ENCODE peak calls at places on chromosomes 11 and 22, in six cellular contexts. B, V, W, L, D and U are unnamed samples.

GRCh38 chr11:120682866-120683265 is 171.3 kb downstream of the GRIK4 start:
- DNase-seq in L (no peak), W (no peak), V (no peak), D (no peak), B (peak; percentile 82), U (no peak)

GRCh38 chr11:12279672-12280108 is 97.7 kb upstream of the PARVA start:
- DNase-seq in V (no peak), L (peak; percentile 17), B (no peak), D (no peak), W (no peak), U (no peak)

GRCh38 chr11:61896665-61897386 is 5.5 kb upstream of the FADS3 start:
- DNase-seq in B (no peak), L (no peak), V (no peak), D (no peak), W (no peak), U (no peak)

GRCh38 chr11:1832989-1833365 is 1.8 kb upstream of the SYT8 start:
- DNase-seq in L (peak; percentile 57), B (no peak), V (no peak), D (no peak), W (no peak), U (no peak)

GRCh38 chr11:77024745-77025144 is 9.5 kb upstream of the B3GNT6 start:
- DNase-seq in D (no peak), V (no peak), W (no peak), L (no peak), B (no peak), U (no peak)

GRCh38 chr11:65777821-65778361 is 2.9 kb downstream of the AP5B1 start:
- DNase-seq in D (no peak), L (no peak), W (no peak), B (no peak), V (no peak), U (no peak)

GRCh38 chr11:111335124-111335535 is 36.8 kb downstream of the POU2AF3 start:
- DNase-seq in W (no peak), L (no peak), B (no peak), V (no peak), D (no peak), U (no peak)

GRCh38 chr11:31870609-31871309 is 59.6 kb upstream of the PAX6 start:
- DNase-seq in W (peak; percentile 68), B (peak; percentile 33), D (peak; percentile 38), L (peak; percentile 92), V (peak; percentile 85), U (peak; percentile 49)

GRCh38 chr11:116696381-116696941 is 76.3 kb downstream of the BUD13 start:
- DNase-seq in D (peak; percentile 17), V (no peak), B (no peak), W (no peak), L (peak; percentile 94), U (no peak)

GRCh38 chr11:129248618-129249017 is 56.5 kb upstream of the ARHGAP32 start:
- DNase-seq in D (no peak), V (no peak), W (no peak), L (no peak), B (peak; percentile 80), U (peak; percentile 31)

GRCh38 chr11:45919276-45919675 is 1.6 kb upstream of the PEX16 start:
- DNase-seq in D (no peak), V (no peak), W (no peak), L (no peak), B (no peak), U (no peak)

GRCh38 chr22:20401376-20402020 is 7.5 kb downstream of the ZNF74 start:
- DNase-seq in D (no peak), V (no peak), B (no peak), L (no peak), W (no peak), U (no peak)

GRCh38 chr22:45602824-45603301 is 68.8 kb upstream of the ATXN10 start:
- DNase-seq in D (peak; percentile 76), W (no peak), L (peak; percentile 94), B (no peak), V (peak; percentile 37), U (peak; percentile 44)

GRCh38 chr11:35746356-35747153 is 84.0 kb downstream of the TRIM44 start:
- DNase-seq in W (no peak), B (peak; percentile 41), L (no peak), D (no peak), V (no peak), U (peak; percentile 7)

GRCh38 chr11:102843474-102843873 is at the start of gene MMP3:
- DNase-seq in W (no peak), V (no peak), D (no peak), L (no peak), B (peak; percentile 10), U (peak; percentile 37)

GRCh38 chr22:24367841-24368240 is 59.6 kb upstream of the ADORA2A start:
- DNase-seq in D (no peak), L (no peak), B (peak; percentile 42), W (no peak), V (no peak), U (no peak)

GRCh38 chr11:111540114-111540920 is at the start of gene LAYN:
- DNase-seq in V (peak; percentile 33), B (peak; percentile 62), D (peak; percentile 86), L (peak; percentile 78), W (no peak), U (peak; percentile 82)

GRCh38 chr22:31857247-31857646 is 87.1 kb upstream of the YWHAH start:
- DNase-seq in W (peak; percentile 57), V (peak; percentile 65), L (peak; percentile 93), B (no peak), D (no peak), U (no peak)

GRCh38 chr22:34036936-34037335 is 116.7 kb upstream of the LARGE1 start:
- DNase-seq in W (no peak), B (no peak), D (no peak), V (peak; percentile 42), L (no peak), U (no peak)

GRCh38 chr11:46457659-46458058 is 66.1 kb upstream of the CHRM4 start:
- DNase-seq in D (no peak), W (no peak), B (peak; percentile 29), V (no peak), L (no peak), U (peak; percentile 44)

GRCh38 chr22:29780220-29780619 is 13.1 kb downstream of the UQCR10 start:
- DNase-seq in L (no peak), V (no peak), B (no peak), W (no peak), D (no peak), U (no peak)

GRCh38 chr11:19777032-19777341 is 64.3 kb downstream of the NAV2 start:
- DNase-seq in V (no peak), L (peak; percentile 42), D (no peak), W (no peak), B (no peak), U (no peak)

GRCh38 chr11:97751952-97752351 is 1268.8 kb upstream of the CNTN5 start:
- DNase-seq in V (no peak), L (no peak), W (no peak), B (no peak), D (no peak), U (no peak)

GRCh38 chr11:86228967-86229330 is 15.6 kb upstream of the EED start:
- DNase-seq in D (peak; percentile 18), L (no peak), W (no peak), V (no peak), B (no peak), U (no peak)

GRCh38 chr22:44913198-44913983 is 96.4 kb downstream of the PHF21B start:
- DNase-seq in D (no peak), B (no peak), W (no peak), V (no peak), L (no peak), U (no peak)

GRCh38 chr11:130313383-130314183 is 1.1 kb downstream of the ZBTB44 start:
- DNase-seq in W (no peak), D (no peak), B (peak; percentile 3), L (no peak), V (no peak), U (peak; percentile 36)

GRCh38 chr11:64058494-64058893 is 22.8 kb downstream of the FLRT1 start:
- DNase-seq in L (no peak), D (no peak), B (no peak), V (no peak), W (no peak), U (no peak)
- H4K91ac ChIP-seq in L (no peak overlapping the region), D (no peak overlapping the region), B (no peak overlapping the region), V (no peak overlapping the region), W (no peak overlapping the region), U (no peak overlapping the region)

GRCh38 chr11:30521297-30522071 is 64.7 kb downstream of the MPPED2 start:
- DNase-seq in D (no peak), L (no peak), V (no peak), B (no peak), W (no peak), U (no peak)
- H4K91ac ChIP-seq in D (no peak overlapping the region), L (no peak overlapping the region), V (no peak overlapping the region), B (no peak overlapping the region), W (no peak overlapping the region), U (no peak overlapping the region)

GRCh38 chr11:69305885-69306540 is 12.1 kb downstream of the MYEOV start:
- DNase-seq in V (no peak), W (no peak), L (no peak), B (no peak), D (no peak), U (no peak)
- H4K91ac ChIP-seq in V (no peak overlapping the region), W (no peak overlapping the region), L (no peak overlapping the region), B (no peak overlapping the region), D (no peak overlapping the region), U (peak overlapping the region; percentile 53)

DNA sequence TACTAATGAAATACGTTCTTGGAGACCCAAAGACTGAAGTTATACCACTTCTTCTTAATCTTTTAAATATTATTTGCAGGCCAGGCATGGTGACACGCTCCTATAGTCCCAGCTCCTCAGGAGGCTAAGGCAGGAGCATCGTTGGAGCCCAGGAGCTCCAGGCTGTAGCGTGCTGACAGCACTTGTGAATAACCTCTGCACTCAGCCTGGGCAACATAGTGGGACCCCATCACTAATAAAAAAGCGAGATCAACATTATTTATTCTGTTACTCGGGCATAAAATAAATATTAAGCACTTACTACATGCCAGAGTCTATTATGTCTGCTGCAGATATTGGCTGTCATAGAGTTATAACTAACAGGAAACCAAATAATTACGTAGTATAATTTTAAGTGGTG is 720 bp upstream of the MED17 start:
- DNase-seq in L (no peak), B (no peak), D (no peak), V (no peak), W (no peak), U (no peak)
- H4K91ac ChIP-seq in L (no peak overlapping the region), B (no peak overlapping the region), D (no peak overlapping the region), V (no peak overlapping the region), W (no peak overlapping the region), U (no peak overlapping the region)

GRCh38 chr22:38850941-38851849 is 7.4 kb upstream of the NPTXR start:
- DNase-seq in B (peak; percentile 72), V (no peak), L (no peak), W (no peak), D (no peak), U (peak; percentile 70)
- H4K91ac ChIP-seq in B (no peak overlapping the region), V (no peak overlapping the region), L (no peak overlapping the region), W (no peak overlapping the region), D (no peak overlapping the region), U (no peak overlapping the region)

GRCh38 chr22:41578818-41579217 is 10.8 kb downstream of the PMM1 start:
- DNase-seq in V (no peak), L (no peak), B (no peak), W (no peak), D (no peak), U (no peak)

GRCh38 chr22:41574847-41575381 is 14.1 kb downstream of the CSDC2 start:
- DNase-seq in L (no peak), B (peak; percentile 19), V (no peak), D (no peak), W (no peak), U (no peak)

GRCh38 chr22:41575533-41575932 is 14.1 kb downstream of the PMM1 start:
- DNase-seq in B (no peak), V (no peak), L (no peak), D (no peak), W (no peak), U (no peak)

GRCh38 chr22:41578114-41578513 is 11.5 kb downstream of the PMM1 start:
- DNase-seq in L (no peak), B (no peak), W (no peak), V (no peak), D (no peak), U (no peak)

GRCh38 chr22:41576877-41577276 is 12.8 kb downstream of the PMM1 start:
- DNase-seq in V (peak; percentile 39), D (peak; percentile 52), L (peak; percentile 89), B (peak; percentile 52), W (no peak), U (peak; percentile 67)
- H4K91ac ChIP-seq in V (no peak overlapping the region), D (no peak overlapping the region), L (no peak overlapping the region), B (no peak overlapping the region), W (no peak overlapping the region), U (no peak overlapping the region)